ENCODE peak calls at places on chromosomes 2 and 18, in five cellular contexts. F is CD4-positive, alpha-beta T cell; B is activated CD4-positive, alpha-beta T cell treated with anti-CD3 and anti-CD28 coated beads, Interleukin-2, amount 50 U/mL, for 24 hours; S is Caki2; K is keratinocyte. Z is an unnamed sample.

GRCh38 chr2:232008907-232009638 is 47.6 kb downstream of the DIS3L2 start:
- DNase-seq in F (no peak), B (no peak), S (peak), K (no peak), Z (no peak)

GRCh38 chr2:17583166-17583565 is 42.7 kb downstream of the VSNL1 start:
- DNase-seq in F (no peak), B (no peak), S (no peak), K (no peak), Z (no peak)

GRCh38 chr2:218559021-218559420 is 9.1 kb downstream of the USP37 start:
- DNase-seq in F (no peak), B (no peak), S (no peak), K (no peak), Z (no peak)

GRCh38 chr2:98908909-98909308 is 27.1 kb downstream of the CRACDL start:
- DNase-seq in F (no peak), B (no peak), S (no peak), K (no peak), Z (no peak)

GRCh38 chr2:174971868-174972781 is 33.1 kb downstream of the CHN1 start:
- DNase-seq in F (no peak), B (no peak), S (peak), K (peak), Z (no peak)

GRCh38 chr18:73752546-73752945 is 395.1 kb downstream of the FBXO15 start:
- DNase-seq in F (no peak), B (no peak), S (peak), K (no peak), Z (no peak)

GRCh38 chr2:207015901-207016300 is 76.6 kb downstream of the CPO start:
- DNase-seq in F (no peak), B (no peak), S (no peak), K (no peak), Z (no peak)

GRCh38 chr2:168278424-168278888 is 31.1 kb upstream of the STK39 start:
- DNase-seq in F (no peak), B (no peak), S (peak), K (no peak), Z (no peak)

GRCh38 chr2:47656715-47657600 is 126.0 kb upstream of the MSH6 start:
- DNase-seq in F (no peak), B (no peak), S (no peak), K (no peak), Z (no peak)

GRCh38 chr18:73962251-73962650 is 185.4 kb downstream of the FBXO15 start:
- DNase-seq in F (no peak), B (no peak), S (no peak), K (no peak), Z (no peak)

GRCh38 chr2:108974674-108975073 is 14.3 kb downstream of the EDAR start:
- DNase-seq in F (no peak), B (no peak), S (no peak), K (no peak), Z (no peak)

GRCh38 chr2:109218087-109218791 is 89.2 kb downstream of the SH3RF3 start:
- DNase-seq in F (no peak), B (no peak), S (no peak), K (no peak), Z (no peak)

GRCh38 chr18:65788373-65788772 is 37.6 kb downstream of the CDH7 start:
- DNase-seq in F (no peak), B (no peak), S (peak), K (no peak), Z (peak)

GRCh38 chr18:2985628-2986027 is 27.3 kb downstream of the LPIN2 start:
- DNase-seq in F (no peak), B (no peak), S (peak), K (no peak), Z (peak)

GRCh38 chr2:11296401-11296800 is 48.0 kb downstream of the ROCK2 start:
- DNase-seq in F (no peak), B (no peak), S (no peak), K (no peak), Z (no peak)

GRCh38 chr2:59881214-59881613 is 672.2 kb downstream of the BCL11A start:
- DNase-seq in F (no peak), B (no peak), S (no peak), K (peak), Z (no peak)

GRCh38 chr18:74625157-74625556 is 27.5 kb downstream of the ZNF407 start:
- DNase-seq in F (no peak), B (no peak), S (no peak), K (no peak), Z (no peak)

GRCh38 chr2:26724004-26724750 is 31.7 kb downstream of the KCNK3 start:
- DNase-seq in F (no peak), B (no peak), S (peak), K (no peak), Z (no peak)

GRCh38 chr2:112198780-112199179 is 56.1 kb downstream of the ZC3H8 start:
- DNase-seq in F (no peak), B (no peak), S (no peak), K (no peak), Z (no peak)

GRCh38 chr2:169961911-169962310 is 134.7 kb downstream of the UBR3 start:
- DNase-seq in F (no peak), B (no peak), S (no peak), K (no peak), Z (no peak)

GRCh38 chr2:166539340-166540162 is 45.5 kb upstream of the SCN7A start:
- DNase-seq in F (peak), B (no peak), S (peak), K (peak), Z (peak)

GRCh38 chr2:108384662-108385393 is 7.1 kb downstream of the SULT1C4 start:
- DNase-seq in F (no peak), B (no peak), S (peak), K (no peak), Z (no peak)

GRCh38 chr18:12432196-12432595 is 24.5 kb downstream of the PRELID3A start:
- DNase-seq in F (no peak), B (no peak), S (no peak), K (no peak), Z (no peak)

GRCh38 chr18:59139291-59139614 is 431 bp upstream of the SEC11C start:
- DNase-seq in F (peak), B (peak), S (no peak), K (peak), Z (peak)

GRCh38 chr18:35581555-35582309 is at the start of gene GALNT1:
- DNase-seq in F (no peak), B (no peak), S (no peak), K (no peak), Z (peak)

GRCh38 chr2:102141915-102142828 is at the start of gene IL1R1:
- DNase-seq in F (no peak), B (no peak), S (peak), K (no peak), Z (peak)

GRCh38 chr2:218865396-218865795 is 5.8 kb downstream of the WNT6 start:
- DNase-seq in F (no peak), B (no peak), S (no peak), K (no peak), Z (no peak)

GRCh38 chr18:21742323-21742687 is 1.7 kb downstream of the MIB1 start:
- DNase-seq in F (no peak), B (no peak), S (no peak), K (no peak), Z (no peak)

GRCh38 chr2:151357359-151357758 is at the start of gene TNFAIP6:
- DNase-seq in F (no peak), B (no peak), S (peak), K (no peak), Z (no peak)

GRCh38 chr2:140344842-140345241 is 1564.7 kb upstream of the NXPH2 start:
- DNase-seq in F (no peak), B (no peak), S (no peak), K (no peak), Z (no peak)

GRCh38 chr2:128789221-128789620 is 470.6 kb upstream of the HS6ST1 start:
- DNase-seq in F (no peak), B (no peak), S (no peak), K (no peak), Z (no peak)

GRCh38 chr2:47373747-47374146 is 29.2 kb upstream of the MSH2 start:
- DNase-seq in F (no peak), B (no peak), S (peak), K (no peak), Z (peak)

GRCh38 chr18:3192286-3192685 is 27.5 kb downstream of the MYOM1 start:
- DNase-seq in F (no peak), B (no peak), S (no peak), K (no peak), Z (no peak)

GRCh38 chr2:148044322-148044721 is 23.4 kb downstream of the MBD5 start:
- DNase-seq in F (no peak), B (no peak), S (peak), K (no peak), Z (no peak)

GRCh38 chr2:71186973-71187372 is 39.9 kb downstream of the PAIP2B start:
- DNase-seq in F (no peak), B (no peak), S (no peak), K (no peak), Z (no peak)